ENCODE peak calls at places on chromosomes 3 and 15, in ten cellular contexts. D, S, P, N, A, C, Z, Q, M and I are unnamed samples.

GRCh38 chr3:147424325-147424910 is 15.3 kb downstream of the ZIC1 start:
- DNase-seq in D (no peak), S (no peak), P (peak), N (no peak), A (no peak), C (no peak), Z (no peak), Q (no peak), M (no peak), I (no peak)

GRCh38 chr3:191774485-191774884 is 313.5 kb downstream of the PYDC2 start:
- DNase-seq in D (no peak), S (no peak), P (no peak), N (no peak), A (peak), C (no peak), Z (no peak), Q (no peak), M (peak), I (no peak)

GRCh38 chr3:63862804-63863149 is 828 bp downstream of the THOC7 start:
- DNase-seq in D (no peak), S (no peak), P (no peak), N (no peak), A (no peak), C (no peak), Z (no peak), Q (no peak), M (no peak), I (no peak)

GRCh38 chr15:32943691-32944090 is 225.9 kb downstream of the GREM1 start:
- DNase-seq in D (no peak), S (no peak), P (no peak), N (no peak), A (no peak), C (no peak), Z (no peak), Q (peak), M (no peak), I (no peak)

GRCh38 chr3:190586631-190587000 is 72.7 kb downstream of the IL1RAP start:
- DNase-seq in D (no peak), S (peak), P (no peak), N (no peak), A (peak), C (no peak), Z (peak), Q (peak), M (peak), I (no peak)

GRCh38 chr3:182450942-182451607 is 342.2 kb upstream of the ATP11B start:
- DNase-seq in D (no peak), S (no peak), P (peak), N (no peak), A (no peak), C (no peak), Z (no peak), Q (no peak), M (no peak), I (no peak)

GRCh38 chr3:18712713-18713575 is 287.8 kb upstream of the SATB1 start:
- DNase-seq in D (no peak), S (no peak), P (no peak), N (no peak), A (no peak), C (no peak), Z (no peak), Q (no peak), M (no peak), I (no peak)

GRCh38 chr3:174147798-174148197 is 711.3 kb upstream of the NAALADL2 start:
- DNase-seq in D (no peak), S (no peak), P (no peak), N (no peak), A (no peak), C (no peak), Z (no peak), Q (no peak), M (no peak), I (no peak)

GRCh38 chr15:63244976-63245645 is 32.3 kb upstream of the APH1B start:
- DNase-seq in D (no peak), S (no peak), P (no peak), N (no peak), A (no peak), C (no peak), Z (no peak), Q (no peak), M (peak), I (no peak)

DNA sequence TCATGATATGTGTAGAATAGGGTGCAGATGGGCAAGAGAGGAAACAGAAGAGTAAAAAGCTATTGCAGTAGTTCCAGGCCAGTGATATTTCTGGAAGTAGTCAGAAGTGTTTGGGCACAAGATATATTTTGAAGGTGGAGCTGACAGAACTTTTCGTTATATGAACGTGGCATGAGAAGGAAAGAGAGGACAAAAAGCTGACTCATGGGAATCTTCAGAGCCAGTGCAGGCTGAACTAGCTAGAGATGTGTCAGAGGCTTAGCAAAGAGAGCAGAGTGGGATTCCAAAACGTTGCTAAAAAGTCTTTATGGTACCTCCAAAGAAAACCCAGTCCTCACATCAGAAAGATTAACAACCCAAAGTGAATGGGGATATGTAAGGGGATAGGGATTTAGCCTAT is 28.7 kb downstream of the TRIM69 start:
- DNase-seq in D (no peak), S (no peak), P (no peak), N (no peak), A (no peak), C (no peak), Z (no peak), Q (no peak), M (peak), I (no peak)
- H3K27ac ChIP-seq in D (no peak), S (no peak), P (no peak), N (no peak), A (no peak), C (no peak), Z (no peak), Q (no peak), M (no peak), I (no peak)

DNA sequence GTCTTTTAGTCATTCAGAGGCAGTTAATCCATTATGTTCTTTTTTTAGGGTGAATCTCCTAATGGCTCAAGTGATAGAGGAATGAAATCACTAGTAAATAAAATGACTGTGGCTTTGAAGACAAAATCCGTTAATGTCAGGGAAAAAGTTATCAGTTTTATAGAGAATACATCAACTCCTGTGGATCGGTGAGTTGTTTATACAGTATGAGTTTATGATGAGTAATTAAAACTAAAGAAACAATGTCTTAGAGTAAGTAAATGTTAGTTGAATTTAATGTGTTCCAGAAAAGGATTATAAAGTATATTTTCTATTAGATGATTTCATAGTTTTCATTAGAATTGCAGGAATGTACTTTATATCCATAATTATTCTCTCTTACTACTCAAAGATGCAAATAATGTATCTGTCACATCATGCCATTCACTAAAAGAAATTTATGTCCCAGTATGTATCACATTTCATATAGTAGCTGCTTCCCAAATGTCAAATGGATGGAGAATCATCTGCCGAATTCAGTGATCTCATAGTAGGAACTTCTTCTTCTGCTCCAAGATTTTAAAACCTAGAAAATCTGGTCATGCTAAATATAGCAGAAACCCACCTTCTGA is 24.1 kb upstream of the NIT2 start:
- DNase-seq in D (no peak), S (no peak), P (no peak), N (no peak), A (no peak), C (no peak), Z (no peak), Q (peak), M (no peak), I (no peak)
- H3K4me3 ChIP-seq in D (no peak), S (no peak), P (no peak), N (no peak), A (no peak), C (no peak), Z (no peak), Q (no peak), M (no peak), I (no peak)

GRCh38 chr15:80107774-80108173 is 45.0 kb upstream of the FAH start:
- DNase-seq in D (no peak), S (no peak), P (peak), N (no peak), A (no peak), C (no peak), Z (no peak), Q (no peak), M (no peak), I (no peak)

GRCh38 chr15:80107204-80107603 is 45.6 kb upstream of the FAH start:
- DNase-seq in D (no peak), S (no peak), P (no peak), N (no peak), A (no peak), C (no peak), Z (no peak), Q (no peak), M (no peak), I (no peak)

GRCh38 chr15:80109388-80109787 is 43.4 kb upstream of the FAH start:
- DNase-seq in D (no peak), S (no peak), P (no peak), N (no peak), A (no peak), C (no peak), Z (no peak), Q (no peak), M (no peak), I (no peak)

GRCh38 chr15:80105193-80105984 is 45.9 kb downstream of the ZFAND6 start:
- DNase-seq in D (no peak), S (no peak), P (no peak), N (peak), A (peak), C (no peak), Z (no peak), Q (peak), M (peak), I (no peak)

DNA sequence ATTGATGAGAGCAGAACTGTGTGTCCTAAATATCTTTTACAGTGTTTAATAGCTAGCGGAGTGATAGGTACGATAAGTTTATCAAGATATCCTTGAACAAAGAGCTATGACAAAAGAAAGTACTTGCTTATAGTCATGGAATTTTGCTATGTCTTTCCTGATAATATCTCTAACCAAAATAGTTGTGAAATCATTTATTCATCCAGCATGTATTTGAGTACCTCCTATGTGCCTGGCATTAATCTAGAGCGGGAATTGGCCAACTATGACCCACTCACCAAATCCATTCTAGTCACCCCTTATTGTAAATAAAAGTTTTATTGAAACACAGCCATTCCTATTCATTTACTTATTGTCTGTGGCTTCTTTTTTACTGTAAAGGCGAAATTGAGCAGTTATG is 46.6 kb downstream of the ZFAND6 start:
- DNase-seq in D (no peak), S (no peak), P (no peak), N (no peak), A (peak), C (no peak), Z (no peak), Q (peak), M (peak), I (no peak)
- H3K27ac ChIP-seq in D (no peak), S (peak), P (no peak), N (no peak), A (peak), C (no peak), Z (no peak), Q (peak), M (peak), I (no peak)

GRCh38 chr3:112639451-112640332 is 1.3 kb downstream of the CCDC80 start:
- DNase-seq in D (no peak), S (no peak), P (no peak), N (no peak), A (no peak), C (no peak), Z (no peak), Q (no peak), M (peak), I (no peak)

GRCh38 chr3:112640333-112640863 is 545 bp downstream of the CCDC80 start:
- DNase-seq in D (no peak), S (peak), P (no peak), N (peak), A (no peak), C (no peak), Z (no peak), Q (peak), M (peak), I (no peak)

GRCh38 chr3:112638327-112639020 is 2.5 kb downstream of the CCDC80 start:
- DNase-seq in D (no peak), S (no peak), P (no peak), N (no peak), A (no peak), C (no peak), Z (peak), Q (no peak), M (peak), I (no peak)

GRCh38 chr3:112635674-112636073 is 5.3 kb downstream of the CCDC80 start:
- DNase-seq in D (no peak), S (no peak), P (no peak), N (peak), A (peak), C (no peak), Z (no peak), Q (peak), M (peak), I (no peak)

GRCh38 chr3:112637700-112638099 is 3.2 kb downstream of the CCDC80 start:
- DNase-seq in D (no peak), S (no peak), P (no peak), N (no peak), A (no peak), C (no peak), Z (no peak), Q (no peak), M (peak), I (no peak)
- H3K4me3 ChIP-seq in D (peak), S (no peak), P (no peak), N (peak), A (no peak), C (peak), Z (peak), Q (peak), M (peak), I (peak)

DNA sequence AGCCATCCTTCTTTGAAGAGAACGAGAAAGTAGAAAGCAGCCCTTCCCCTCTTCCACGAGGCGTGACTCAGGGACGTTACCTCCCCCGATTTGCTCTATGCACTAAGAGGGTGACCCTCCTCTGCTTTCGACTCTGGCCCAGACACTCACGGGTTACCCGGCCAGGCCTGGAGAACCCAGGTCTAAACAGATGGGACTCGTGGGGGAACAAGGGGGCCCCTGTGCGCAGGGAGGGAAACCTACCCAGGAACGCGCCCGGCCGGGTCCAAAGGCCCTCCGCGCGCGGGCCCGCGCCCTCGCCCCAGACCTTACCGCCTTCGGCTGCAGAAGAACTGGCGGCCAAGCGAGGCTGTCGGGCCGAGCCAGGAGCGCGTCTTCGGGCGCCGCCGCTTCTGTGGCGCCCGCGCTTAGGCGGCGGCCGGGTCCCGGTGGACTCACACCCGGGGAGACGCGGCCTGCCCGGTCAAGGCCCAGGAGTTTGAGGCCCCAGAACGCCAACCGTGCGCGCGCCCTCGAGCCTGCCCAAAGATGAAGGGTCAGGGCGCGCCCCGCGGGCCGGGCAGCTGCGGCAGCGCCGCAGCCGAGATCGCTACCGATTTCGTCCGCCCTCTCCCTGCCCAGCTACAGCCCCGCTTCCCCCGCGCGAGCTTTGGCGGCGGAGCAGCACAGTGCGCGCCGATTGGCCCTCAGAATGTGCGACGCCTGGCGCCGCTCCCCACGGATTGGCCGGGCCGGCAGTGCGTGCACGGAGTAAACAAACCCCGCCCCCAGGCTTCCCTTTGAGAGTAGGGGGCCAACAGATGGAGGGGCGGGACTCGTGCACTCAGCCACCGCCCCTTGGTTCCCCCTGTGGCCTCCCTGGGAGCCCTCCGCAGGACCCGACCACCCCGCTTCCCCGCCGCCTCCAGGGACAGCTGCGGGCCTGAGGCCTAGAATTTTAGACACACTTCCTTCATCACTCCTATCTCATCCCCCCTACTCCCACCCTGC is at the start of gene TFDP2:
- DNase-seq in D (peak), S (peak), P (peak), N (peak), A (peak), C (peak), Z (peak), Q (peak), M (peak), I (peak)
- H3K27ac ChIP-seq in D (peak), S (peak), P (peak), N (peak), A (peak), C (peak), Z (peak), Q (peak), M (peak), I (peak)